ENCODE peak calls at places on chromosomes 12 and 14, in four cellular contexts. J is nephron progenitor cell, M is colonic mucosa, Q is EH. O is an unnamed sample.

GRCh38 chr12:98449601-98450000 is 65.8 kb upstream of the TMPO start:
- DNase-seq in M (no peak), J (no peak), Q (no peak), O (no peak)

GRCh38 chr12:24153041-24153440 is 203.6 kb upstream of the SOX5 start:
- DNase-seq in Q (no peak), J (no peak), M (no peak), O (no peak)

GRCh38 chr12:52029686-52030085 is 21.6 kb upstream of the NR4A1 start:
- DNase-seq in J (peak; percentile 79), M (no peak), Q (peak; percentile 73), O (peak; percentile 65)

GRCh38 chr14:80271389-80271788 is 60.1 kb upstream of the DIO2 start:
- DNase-seq in M (no peak), J (no peak), Q (no peak), O (no peak)

GRCh38 chr12:52041695-52042123 is 9.5 kb upstream of the NR4A1 start:
- DNase-seq in J (no peak), M (no peak), Q (peak; percentile 73), O (peak; percentile 58)

GRCh38 chr12:82931349-82932116 is 244.8 kb downstream of the TMTC2 start:
- DNase-seq in Q (no peak), M (no peak), J (no peak), O (no peak)

GRCh38 chr14:44962573-44963528 is 861 bp downstream of the TOGARAM1 start:
- DNase-seq in M (peak; percentile 60), Q (peak; percentile 53), J (peak; percentile 50), O (peak; percentile 57)

GRCh38 chr14:37544407-37544806 is 50.6 kb downstream of the FOXA1 start:
- DNase-seq in J (no peak), Q (no peak), M (peak; percentile 44), O (no peak)

GRCh38 chr12:65505321-65506121 is 227.0 kb downstream of the MSRB3 start:
- DNase-seq in M (no peak), Q (no peak), J (peak; percentile 10), O (no peak)

GRCh38 chr12:88471641-88472040 is 108.6 kb downstream of the KITLG start:
- DNase-seq in J (no peak), Q (peak; percentile 85), M (peak; percentile 22), O (peak; percentile 13)

GRCh38 chr12:108204618-108205017 is 75.5 kb downstream of the WSCD2 start:
- DNase-seq in M (no peak), J (no peak), Q (no peak), O (no peak)

GRCh38 chr14:38143651-38144505 is 63.8 kb upstream of the SSTR1 start:
- DNase-seq in Q (peak; percentile 91), M (no peak), J (no peak), O (no peak)